ENCODE peak calls at places on chromosomes 4 and X, in ten cellular contexts. X, J, V, M, F, H, R, U, S and W are unnamed samples.

GRCh38 chr4:15702941-15703403 is at the start of gene BST1:
- DNase-seq in J (peak), V (peak), S (no peak), M (peak), X (peak), H (no peak), U (peak), R (peak), F (peak), W (peak)

GRCh38 chrX:67558267-67558666 is 14.4 kb downstream of the AR start:
- DNase-seq in S (no peak), J (no peak), V (no peak), X (no peak), M (no peak), R (no peak), U (no peak), H (no peak), F (no peak), W (no peak)

GRCh38 chr4:70269674-70270073 is 27.3 kb downstream of the CSN3 start:
- DNase-seq in F (no peak), R (no peak), S (no peak), V (no peak), H (no peak), X (peak), J (no peak), M (no peak), U (no peak), W (no peak)

GRCh38 chrX:22520128-22520828 is 247.6 kb downstream of the CBLL2 start:
- DNase-seq in J (no peak), V (no peak), R (no peak), M (no peak), X (no peak), F (no peak), S (no peak), U (no peak), H (no peak), W (no peak)

GRCh38 chrX:915427-916234 is 285.0 kb downstream of the SHOX start:
- DNase-seq in F (no peak), R (no peak), H (no peak), X (no peak), J (no peak), M (no peak), V (no peak), U (no peak), S (no peak), W (no peak)

GRCh38 chrX:48632207-48632606 is 34.9 kb downstream of the WDR13 start:
- DNase-seq in R (no peak), J (no peak), V (no peak), H (no peak), F (no peak), X (no peak), M (no peak), S (no peak), U (no peak), W (no peak)

GRCh38 chrX:108122748-108123147 is 31.2 kb downstream of the ATG4A start:
- DNase-seq in H (no peak), V (no peak), M (no peak), X (no peak), U (no peak), F (no peak), R (no peak), J (no peak), S (no peak), W (no peak)

GRCh38 chrX:149909324-149910177 is 19.8 kb upstream of the HSFX4 start:
- DNase-seq in S (no peak), X (no peak), R (no peak), F (no peak), M (no peak), H (no peak), V (no peak), J (no peak), U (no peak), W (no peak)

GRCh38 chrX:155148724-155149537 is 67.3 kb upstream of the VBP1 start:
- DNase-seq in V (no peak), X (peak), U (no peak), F (peak), J (no peak), M (no peak), R (peak), H (no peak), S (peak), W (no peak)

GRCh38 chr4:78880874-78881492 is 58.3 kb downstream of the PAQR3 start:
- DNase-seq in U (no peak), H (no peak), V (no peak), S (no peak), F (no peak), M (no peak), J (no peak), R (no peak), X (no peak), W (no peak)

GRCh38 chr4:149735796-149736195 is 79.8 kb downstream of the IQCM start:
- DNase-seq in J (no peak), F (no peak), U (no peak), S (no peak), H (no peak), V (no peak), R (no peak), X (no peak), M (no peak), W (no peak)

GRCh38 chr4:74268643-74269042 is 39.6 kb upstream of the EPGN start:
- DNase-seq in S (no peak), M (no peak), U (no peak), F (no peak), R (no peak), H (no peak), V (no peak), J (no peak), X (no peak), W (no peak)

GRCh38 chr4:182301736-182302135 is 58.5 kb downstream of the TENM3 start:
- DNase-seq in M (no peak), X (no peak), U (no peak), V (no peak), J (no peak), R (no peak), F (no peak), S (no peak), H (no peak), W (no peak)

GRCh38 chr4:148854203-148854602 is 412.0 kb upstream of the NR3C2 start:
- DNase-seq in M (no peak), J (no peak), V (no peak), X (no peak), R (no peak), U (no peak), F (no peak), S (no peak), H (no peak), W (no peak)

GRCh38 chr4:87353592-87353991 is 30.9 kb upstream of the HSD17B13 start:
- DNase-seq in M (no peak), F (no peak), H (peak), X (peak), V (no peak), S (peak), U (peak), J (peak), R (no peak), W (no peak)

GRCh38 chr4:90857081-90857820 is 730.1 kb downstream of the CCSER1 start:
- DNase-seq in F (no peak), X (no peak), J (no peak), V (no peak), S (no peak), R (no peak), U (no peak), H (no peak), M (no peak), W (no peak)

GRCh38 chr4:189124149-189124758 is 816.4 kb upstream of the FRG1 start:
- DNase-seq in X (peak), U (no peak), H (no peak), S (no peak), F (no peak), J (no peak), M (peak), R (no peak), V (no peak), W (peak)

GRCh38 chrX:56729152-56729557 is at the start of gene NBDY:
- DNase-seq in R (peak), J (no peak), M (peak), X (peak), H (no peak), V (no peak), F (peak), U (peak), S (peak), W (peak)

GRCh38 chrX:100622989-100623388 is 13.6 kb downstream of the TSPAN6 start:
- DNase-seq in X (no peak), M (no peak), S (no peak), V (no peak), R (no peak), J (no peak), H (no peak), U (no peak), F (no peak), W (no peak)

GRCh38 chrX:10327651-10328050 is 170.9 kb downstream of the CLCN4 start:
- DNase-seq in F (no peak), X (no peak), S (no peak), J (no peak), R (peak), H (peak), U (no peak), M (no peak), V (no peak), W (no peak)

GRCh38 chr4:15691346-15692140 is 9.9 kb downstream of the FAM200B start:
- DNase-seq in U (no peak), V (no peak), J (no peak), F (no peak), S (no peak), R (no peak), M (no peak), X (no peak), H (no peak), W (no peak)

DNA sequence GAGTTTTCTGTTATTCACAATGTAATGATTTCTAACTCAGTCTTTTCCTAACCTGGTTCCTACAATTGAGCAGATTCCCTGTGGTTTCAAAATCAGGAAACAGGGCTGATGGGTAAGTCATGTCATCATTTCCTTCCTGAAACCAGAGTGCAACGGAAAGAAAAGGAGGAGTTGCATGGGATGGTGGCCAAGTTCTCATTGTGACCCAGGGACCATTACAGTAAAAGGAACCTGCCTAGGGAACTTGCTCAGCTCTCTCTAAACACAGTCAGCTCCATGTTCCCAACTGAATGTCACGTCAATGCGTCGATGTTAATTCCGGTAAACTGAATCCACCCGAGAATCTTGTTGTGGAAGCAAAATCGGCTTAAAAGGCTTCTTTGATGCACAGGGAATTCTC is 51.2 kb downstream of the LGI2 start:
- DNase-seq in H (no peak), J (peak), M (no peak), V (peak), X (no peak), S (no peak), F (peak), U (peak), R (no peak), W (no peak)
- H3K27ac ChIP-seq in H (no peak), J (peak), M (no peak), V (peak), X (no peak), S (no peak), F (peak), U (peak), R (no peak), W (peak)

DNA sequence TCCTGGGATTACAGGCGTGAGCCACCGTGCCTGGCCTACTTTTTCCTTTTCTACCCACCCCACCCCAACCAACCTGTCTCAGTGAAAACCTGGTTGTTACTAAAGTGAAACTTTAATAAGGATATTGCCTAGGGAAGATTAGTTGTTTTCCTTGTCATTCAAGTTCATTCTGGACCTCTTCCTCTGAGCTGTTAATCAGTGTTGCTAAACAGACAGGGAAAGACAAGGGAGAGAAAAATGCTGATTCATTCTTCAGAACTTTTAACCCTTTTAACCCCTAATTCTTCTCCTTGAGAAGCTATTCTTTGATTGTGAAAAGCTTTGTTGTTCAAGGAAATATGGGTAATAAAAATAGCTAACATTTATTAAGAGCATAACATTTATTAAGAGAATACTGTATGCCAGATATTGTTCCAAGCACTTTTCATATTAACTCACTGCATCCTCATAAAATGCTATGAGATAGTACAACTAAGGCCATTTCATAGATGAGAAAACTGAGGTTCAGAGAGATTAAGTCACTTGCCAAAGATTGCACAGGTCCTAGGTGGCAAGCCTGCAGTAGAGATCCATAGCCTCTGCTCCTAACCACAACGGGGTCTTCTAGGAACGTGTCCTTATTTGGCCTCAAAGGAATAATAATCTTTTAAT is 34.8 kb downstream of the OSTC start:
- DNase-seq in M (no peak), R (no peak), V (no peak), S (peak), J (no peak), X (no peak), H (no peak), U (no peak), F (no peak), W (no peak)
- TF ChIP-seq EP300 in M (no peak), R (no peak), V (no peak), S (no peak), J (no peak), X (no peak), H (no peak), U (no peak), F (no peak), W (no peak)

GRCh38 chr4:169115144-169115896 is 105.3 kb upstream of the CBR4 start:
- DNase-seq in U (no peak), X (no peak), R (no peak), M (no peak), F (peak), S (no peak), H (no peak), V (no peak), J (no peak), W (no peak)

GRCh38 chr4:169116270-169116901 is 106.3 kb upstream of the CBR4 start:
- DNase-seq in M (no peak), X (no peak), S (no peak), U (no peak), J (no peak), F (no peak), R (no peak), H (no peak), V (no peak), W (no peak)

GRCh38 chr4:169115897-169116254 is 105.8 kb upstream of the CBR4 start:
- DNase-seq in U (peak), F (peak), X (no peak), M (no peak), S (peak), V (no peak), J (no peak), R (no peak), H (no peak), W (peak)

GRCh38 chr4:169120624-169121023 is 110.6 kb upstream of the CBR4 start:
- DNase-seq in M (no peak), H (no peak), U (no peak), F (no peak), R (no peak), X (no peak), V (no peak), S (no peak), J (no peak), W (no peak)

DNA sequence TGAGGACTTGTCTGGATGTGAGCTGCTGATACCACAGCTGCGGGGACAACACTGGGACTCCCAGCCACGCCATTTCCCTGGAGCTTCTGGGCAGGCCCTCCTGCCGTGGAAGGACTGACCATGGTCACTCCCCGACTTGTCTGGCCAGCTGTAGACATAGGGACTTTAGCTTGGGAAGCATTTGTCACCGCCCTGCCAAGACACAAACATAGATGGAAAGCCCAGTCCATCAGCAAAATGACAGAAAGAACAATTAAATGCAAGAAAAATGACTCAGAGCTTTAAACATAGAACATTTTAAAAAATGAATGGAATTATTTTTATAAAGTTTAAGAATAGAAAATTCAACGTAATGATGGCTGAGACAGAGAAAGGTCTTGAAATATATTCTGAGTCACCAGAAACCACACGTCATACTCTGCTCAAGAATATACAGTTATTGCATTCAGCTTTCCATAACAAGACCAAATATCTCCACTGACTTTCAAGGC is 107.6 kb upstream of the CBR4 start:
- DNase-seq in U (no peak), V (no peak), F (no peak), M (no peak), S (no peak), J (no peak), H (no peak), X (no peak), R (no peak), W (no peak)
- H3K27ac ChIP-seq in U (no peak), V (no peak), F (no peak), M (no peak), S (no peak), J (no peak), H (no peak), X (peak), R (no peak), W (no peak)

GRCh38 chr4:4185528-4185927 is 41.2 kb downstream of the OTOP1 start:
- DNase-seq in R (no peak), J (no peak), X (no peak), S (no peak), V (no peak), M (no peak), H (no peak), F (no peak), U (no peak), W (no peak)

GRCh38 chr4:4182835-4183568 is 43.7 kb downstream of the OTOP1 start:
- DNase-seq in R (peak), V (no peak), H (peak), X (peak), J (no peak), M (no peak), F (no peak), S (peak), U (no peak), W (no peak)
- TF ChIP-seq EP300 in R (no peak), V (no peak), H (no peak), X (no peak), J (no peak), M (no peak), F (no peak), S (no peak), U (no peak), W (no peak)

GRCh38 chr4:185709802-185710486 is 102.0 kb downstream of the SORBS2 start:
- DNase-seq in S (no peak), M (no peak), F (no peak), X (no peak), V (no peak), J (no peak), H (no peak), U (no peak), R (no peak), W (no peak)
- H3K27ac ChIP-seq in S (no peak), M (no peak), F (peak), X (no peak), V (peak), J (peak), H (no peak), U (no peak), R (no peak), W (peak)